ENCODE peak calls at places on chromosome 20, in eight cellular contexts. P is mucosa of descending colon; K is CD4-positive, alpha-beta T cell; S is fibroblast of mammary gland; Q is A549; D is esophagus muscularis mucosa; Z is glutamatergic neuron; G is heart left ventricle. F is an unnamed sample.

GRCh38 chr20:21395666-21396044 is 1.7 kb downstream of the NKX2-4 start:
- DNase-seq in P (peak; percentile 24), K (peak; percentile 12), S (no peak), Q (no peak), D (no peak), Z (no peak), G (no peak), F (no peak)

GRCh38 chr20:22768779-22769178 is 184.4 kb upstream of the FOXA2 start:
- DNase-seq in P (no peak), K (no peak), S (peak; percentile 39), Q (no peak), D (no peak), Z (no peak), G (no peak), F (no peak)

GRCh38 chr20:50469324-50469723 is 40.9 kb upstream of the PTPN1 start:
- DNase-seq in P (no peak), K (no peak), S (no peak), Q (no peak), D (no peak), Z (no peak), G (no peak), F (no peak)

GRCh38 chr20:12394786-12395185 is 477.1 kb downstream of the BTBD3 start:
- DNase-seq in P (no peak), K (no peak), S (no peak), Q (no peak), D (no peak), Z (no peak), G (no peak), F (no peak)

GRCh38 chr20:21102691-21103311 is 3.4 kb downstream of the LINC00237 start:
- DNase-seq in P (peak; percentile 71), K (no peak), S (no peak), Q (no peak), D (peak; percentile 91), Z (peak; percentile 50), G (peak; percentile 35), F (peak; percentile 22)

GRCh38 chr20:37944456-37944981 is 41.6 kb downstream of the VSTM2L start:
- DNase-seq in P (no peak), K (no peak), S (no peak), Q (no peak), D (peak; percentile 70), Z (no peak), G (no peak), F (no peak)

GRCh38 chr20:35288325-35289060 is 3.7 kb downstream of the FAM83C start:
- DNase-seq in P (peak; percentile 24), K (no peak), S (no peak), Q (no peak), D (no peak), Z (no peak), G (no peak), F (no peak)

GRCh38 chr20:50815162-50815989 is 20.5 kb downstream of the BCAS4 start:
- DNase-seq in P (no peak), K (no peak), S (peak; percentile 38), Q (no peak), D (no peak), Z (no peak), G (no peak), F (no peak)

GRCh38 chr20:57596998-57597939 is 23.0 kb downstream of the ZBP1 start:
- DNase-seq in P (peak; percentile 85), K (peak; percentile 69), S (peak; percentile 27), Q (peak; percentile 75), D (no peak), Z (peak; percentile 84), G (peak; percentile 78), F (peak; percentile 76)

GRCh38 chr20:56843817-56844216 is 214.7 kb downstream of the TFAP2C start:
- DNase-seq in P (no peak), K (no peak), S (no peak), Q (no peak), D (no peak), Z (no peak), G (no peak), F (no peak)

GRCh38 chr20:23143098-23143497 is 57.0 kb upstream of the CD93 start:
- DNase-seq in P (no peak), K (no peak), S (peak; percentile 83), Q (peak; percentile 87), D (no peak), Z (no peak), G (peak; percentile 74), F (no peak)

GRCh38 chr20:760751-761417 is 7.4 kb downstream of the SLC52A3 start:
- DNase-seq in P (peak; percentile 36), K (no peak), S (peak; percentile 13), Q (peak; percentile 47), D (no peak), Z (peak; percentile 74), G (no peak), F (peak; percentile 68)

GRCh38 chr20:38167851-38168760 is 3.0 kb upstream of the TGM2 start:
- DNase-seq in P (peak; percentile 51), K (no peak), S (peak; percentile 92), Q (peak; percentile 57), D (no peak), Z (no peak), G (peak; percentile 69), F (no peak)

GRCh38 chr20:57133926-57134650 is 132.4 kb downstream of the BMP7 start:
- DNase-seq in P (no peak), K (no peak), S (no peak), Q (no peak), D (no peak), Z (no peak), G (no peak), F (no peak)

GRCh38 chr20:51562334-51563140 is 20.0 kb upstream of the NFATC2 start:
- DNase-seq in P (peak; percentile 56), K (no peak), S (peak; percentile 95), Q (peak; percentile 65), D (peak; percentile 95), Z (peak; percentile 59), G (peak; percentile 91), F (peak; percentile 37)

GRCh38 chr20:32672982-32673727 is 586 bp downstream of the C20orf203 start:
- DNase-seq in P (peak; percentile 49), K (no peak), S (no peak), Q (no peak), D (no peak), Z (no peak), G (no peak), F (no peak)

GRCh38 chr20:346640-347316 is at the start of gene NRSN2:
- DNase-seq in P (peak; percentile 73), K (no peak), S (peak; percentile 62), Q (peak; percentile 89), D (no peak), Z (peak; percentile 86), G (peak; percentile 73), F (peak; percentile 58)

GRCh38 chr20:64196831-64197418 is 32.7 kb downstream of the MYT1 start:
- DNase-seq in P (no peak), K (no peak), S (no peak), Q (no peak), D (no peak), Z (no peak), G (no peak), F (no peak)

GRCh38 chr20:16063876-16064275 is 509.4 kb downstream of the KIF16B start:
- DNase-seq in P (no peak), K (no peak), S (peak; percentile 1), Q (no peak), D (no peak), Z (no peak), G (no peak), F (no peak)

GRCh38 chr20:43681468-43681942 is 14.6 kb downstream of the MYBL2 start:
- DNase-seq in P (no peak), K (no peak), S (no peak), Q (no peak), D (no peak), Z (peak; percentile 34), G (no peak), F (no peak)

GRCh38 chr20:50471231-50471630 is 39.0 kb upstream of the PTPN1 start:
- DNase-seq in P (no peak), K (no peak), S (no peak), Q (no peak), D (no peak), Z (no peak), G (no peak), F (no peak)

GRCh38 chr20:19947611-19948264 is 69.4 kb upstream of the NAA20 start:
- DNase-seq in P (no peak), K (no peak), S (peak; percentile 66), Q (no peak), D (no peak), Z (no peak), G (no peak), F (no peak)

GRCh38 chr20:62165762-62166399 is 16.9 kb upstream of the MTG2 start:
- DNase-seq in P (no peak), K (no peak), S (peak; percentile 64), Q (no peak), D (no peak), Z (peak; percentile 68), G (no peak), F (no peak)

GRCh38 chr20:34111712-34112599 is at the start of gene EIF2S2:
- DNase-seq in P (peak; percentile 97), K (peak; percentile 96), S (peak; percentile 98), Q (peak; percentile 92), D (peak; percentile 99), Z (peak; percentile 93), G (peak; percentile 95), F (peak; percentile 98)
- TF ChIP-seq CTCF in P (peak; percentile 17), K (no peak), S (no peak), Q (no peak), D (peak; percentile 16), Z (no peak), G (no peak), F (no peak)

GRCh38 chr20:59515013-59515905 is 89.1 kb upstream of the PHACTR3 start:
- DNase-seq in P (peak; percentile 78), K (no peak), S (peak; percentile 52), Q (peak; percentile 88), D (peak; percentile 92), Z (peak; percentile 92), G (peak; percentile 61), F (peak; percentile 79)
- TF ChIP-seq CTCF in P (peak; percentile 72), K (no peak), S (peak; percentile 76), Q (peak; percentile 70), D (peak; percentile 82), Z (peak; percentile 89), G (peak; percentile 76), F (peak; percentile 86)

DNA sequence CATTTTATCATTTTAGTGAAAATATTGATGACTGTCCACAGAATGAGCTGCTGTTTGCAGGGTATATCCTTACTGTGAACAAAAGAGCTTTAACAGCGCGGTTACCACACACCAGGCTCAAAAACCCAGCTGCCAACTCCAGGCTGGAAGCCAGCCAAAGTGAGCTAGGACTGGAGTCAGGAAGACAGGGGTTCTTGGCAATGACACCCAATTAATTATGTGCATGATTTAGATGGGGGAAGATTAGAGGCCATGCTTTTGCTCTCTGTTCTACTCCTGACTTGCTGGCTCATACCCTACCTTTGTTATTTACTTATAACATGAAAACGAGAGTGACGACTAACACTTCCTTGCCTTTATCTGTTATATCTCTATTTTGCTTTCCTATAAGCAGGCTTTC is 128.9 kb upstream of the SHLD1 start:
- DNase-seq in P (no peak), K (no peak), S (peak; percentile 31), Q (no peak), D (no peak), Z (no peak), G (no peak), F (no peak)
- TF ChIP-seq CTCF in P (no peak), K (no peak), S (no peak), Q (no peak), D (no peak), Z (no peak), G (no peak), F (no peak)

DNA sequence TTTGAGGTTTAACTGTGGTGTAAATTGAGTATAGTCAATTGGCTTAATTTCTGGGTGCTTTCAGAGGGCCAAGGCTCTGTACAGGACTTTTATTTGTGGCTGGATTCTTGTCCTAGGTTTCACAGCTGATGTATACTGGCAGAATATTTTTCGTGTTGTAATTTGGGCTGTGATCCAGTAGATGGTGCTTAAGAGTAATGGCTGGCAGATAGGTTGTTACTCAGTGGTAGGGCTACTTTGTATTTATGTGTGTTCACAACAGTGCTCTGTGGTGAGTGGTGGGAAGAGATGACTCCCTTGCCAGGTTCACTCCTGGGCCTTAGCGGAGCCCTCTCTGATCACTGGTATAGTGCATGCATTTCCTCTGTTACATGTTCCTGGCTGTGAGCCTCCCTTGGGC is 34.5 kb upstream of the FERMT1 start:
- DNase-seq in P (no peak), K (no peak), S (peak; percentile 2), Q (no peak), D (no peak), Z (no peak), G (no peak), F (no peak)
- TF ChIP-seq CTCF in P (no peak), K (no peak), S (peak; percentile 26), Q (peak; percentile 10), D (no peak), Z (no peak), G (no peak), F (no peak)

F was measured in progenitor cell of endocrine pancreas.